ENCODE peak calls at places on chromosomes 13 and 19, in five cellular contexts. K, W, X, R and L are unnamed samples.

GRCh38 chr13:111521691-111522229 is 201.3 kb downstream of the TEX29 start:
- DNase-seq in K (no peak), W (no peak), R (no peak), X (no peak), L (no peak)

GRCh38 chr13:101417043-101417406 is 717 bp upstream of the NALCN start:
- DNase-seq in W (peak), X (no peak), R (no peak), K (no peak), L (no peak)

GRCh38 chr19:3404324-3405260 is 38.2 kb downstream of the NFIC start:
- DNase-seq in W (no peak), K (no peak), R (no peak), X (no peak), L (no peak)

GRCh38 chr13:19182536-19182935 is 912 bp upstream of the TUBA3C start:
- DNase-seq in K (no peak), R (no peak), X (no peak), W (no peak), L (no peak)

GRCh38 chr19:8363803-8364771 is at the start of gene ANGPTL4:
- DNase-seq in X (peak), K (no peak), R (no peak), W (no peak), L (no peak)

GRCh38 chr13:74243637-74244526 is 109.7 kb upstream of the KLF12 start:
- DNase-seq in W (no peak), R (no peak), X (no peak), K (no peak), L (no peak)

GRCh38 chr19:16771618-16772017 is 52.0 kb downstream of the NWD1 start:
- DNase-seq in R (peak), W (peak), X (peak), K (peak), L (peak)

GRCh38 chr13:81778350-81778749 is 1437.4 kb upstream of the SPRY2 start:
- DNase-seq in W (no peak), X (no peak), R (no peak), K (no peak), L (no peak)

GRCh38 chr19:3890590-3890989 is 10.1 kb downstream of the ATCAY start:
- DNase-seq in R (no peak), W (no peak), K (no peak), X (no peak), L (no peak)

GRCh38 chr13:112545866-112546265 is 42.1 kb downstream of the TUBGCP3 start:
- DNase-seq in K (no peak), R (no peak), X (no peak), W (no peak), L (no peak)

GRCh38 chr13:99087954-99088491 is 110.2 kb upstream of the DOCK9 start:
- DNase-seq in X (peak), W (no peak), R (peak), K (no peak), L (no peak)

GRCh38 chr19:49214701-49215100 is 57.1 kb downstream of the TRPM4 start:
- DNase-seq in X (no peak), K (no peak), R (no peak), W (no peak), L (no peak)

GRCh38 chr13:40648040-40648439 is 18.4 kb downstream of the FOXO1 start:
- DNase-seq in R (no peak), W (no peak), K (no peak), X (no peak), L (no peak)

GRCh38 chr19:6234527-6234926 is 45.2 kb downstream of the MLLT1 start:
- DNase-seq in K (no peak), R (no peak), W (no peak), X (no peak), L (no peak)

GRCh38 chr19:3346677-3347353 is 19.6 kb upstream of the NFIC start:
- DNase-seq in R (no peak), K (peak), W (no peak), X (no peak), L (peak)

GRCh38 chr19:5308471-5309437 is 31.9 kb downstream of the PTPRS start:
- DNase-seq in K (peak), R (peak), X (no peak), W (peak), L (peak)

GRCh38 chr19:583968-584239 is 5.8 kb upstream of the HCN2 start:
- DNase-seq in R (no peak), X (no peak), W (no peak), K (no peak), L (no peak)

GRCh38 chr13:19713186-19713965 is 69.4 kb downstream of the PSPC1 start:
- DNase-seq in X (no peak), R (no peak), W (no peak), K (no peak), L (no peak)

GRCh38 chr13:66845393-66845792 is 384.7 kb downstream of the PCDH9 start:
- DNase-seq in R (no peak), K (no peak), X (no peak), W (no peak), L (no peak)

GRCh38 chr13:25352230-25352629 is 19.5 kb upstream of the ATP8A2 start:
- DNase-seq in W (no peak), K (no peak), X (no peak), R (no peak), L (no peak)

GRCh38 chr13:27425918-27426630 is 1.7 kb downstream of the GTF3A start:
- DNase-seq in K (peak), W (peak), R (peak), X (peak), L (peak)

GRCh38 chr13:111490611-111491010 is 170.2 kb downstream of the TEX29 start:
- DNase-seq in K (no peak), W (no peak), R (no peak), X (no peak), L (no peak)

GRCh38 chr19:12647490-12648071 is 19.0 kb downstream of the MAN2B1 start:
- DNase-seq in R (peak), W (peak), K (no peak), X (peak), L (no peak)

GRCh38 chr19:5935473-5936307 is 21.6 kb downstream of the CAPS start:
- DNase-seq in R (no peak), K (no peak), W (no peak), X (no peak), L (no peak)

GRCh38 chr13:33264620-33264978 is 21.0 kb downstream of the STARD13 start:
- DNase-seq in X (no peak), K (no peak), R (no peak), W (no peak), L (no peak)

GRCh38 chr19:35348909-35349611 is 1.4 kb downstream of the FFAR1 start:
- DNase-seq in W (no peak), K (no peak), R (no peak), X (no peak), L (no peak)

GRCh38 chr13:20823071-20823470 is 49.3 kb upstream of the EEF1AKMT1 start:
- DNase-seq in R (no peak), K (no peak), W (no peak), X (no peak), L (no peak)

GRCh38 chr19:4380254-4380727 is 20.1 kb downstream of the SH3GL1 start:
- DNase-seq in W (no peak), K (no peak), X (peak), R (no peak), L (no peak)

GRCh38 chr19:45809643-45810159 is 5.4 kb downstream of the RSPH6A start:
- DNase-seq in R (no peak), W (no peak), X (no peak), K (no peak), L (peak)

GRCh38 chr19:32828643-32829344 is 40.8 kb downstream of the SLC7A9 start:
- DNase-seq in X (no peak), W (no peak), R (no peak), K (no peak), L (no peak)

GRCh38 chr13:50444726-50445125 is 398.8 kb downstream of the DLEU7 start:
- DNase-seq in K (no peak), R (no peak), X (no peak), W (no peak), L (no peak)

GRCh38 chr13:78625384-78625783 is 22.0 kb upstream of the POU4F1 start:
- DNase-seq in K (no peak), X (no peak), W (no peak), R (no peak), L (no peak)

GRCh38 chr19:12983561-12984142 is 11.6 kb upstream of the NFIX start:
- DNase-seq in W (peak), R (peak), X (peak), K (peak), L (no peak)

GRCh38 chr13:113528798-113529180 is 38.3 kb upstream of the DCUN1D2 start:
- DNase-seq in W (no peak), X (no peak), K (no peak), R (no peak), L (no peak)

GRCh38 chr19:43847246-43847645 is 20.1 kb downstream of the ZNF283 start:
- DNase-seq in W (no peak), X (no peak), K (no peak), R (no peak), L (no peak)